ENCODE peak calls at places on chromosomes 2 and 18, in seven cellular contexts. One of them, this sample, is unnamed.

GRCh38 chr18:55138401-55138800 is 179.1 kb upstream of the CCDC68 start:
- DNase-seq in A549: no peak
- DNase-seq in epithelial cell of proximal tubule: no peak
- DNase-seq in neural progenitor cell: no peak
- DNase-seq in lung: no peak
- DNase-seq in WTC11: no peak
- DNase-seq in RWPE1: no peak
- DNase-seq in this sample: no peak

GRCh38 chr2:54060000-54060399 is 55.4 kb upstream of the ACYP2 start:
- DNase-seq in WTC11: no peak
- DNase-seq in A549: no peak
- DNase-seq in lung: no peak
- DNase-seq in neural progenitor cell: no peak
- DNase-seq in epithelial cell of proximal tubule: no peak
- DNase-seq in RWPE1: no peak
- DNase-seq in this sample: no peak

GRCh38 chr2:11679491-11680130 is 9.6 kb upstream of the NTSR2 start:
- DNase-seq in WTC11: no peak
- DNase-seq in A549: no peak
- DNase-seq in lung: no peak
- DNase-seq in epithelial cell of proximal tubule: no peak
- DNase-seq in neural progenitor cell: no peak
- DNase-seq in RWPE1: no peak
- DNase-seq in this sample: no peak

GRCh38 chr2:233031556-233032500 is 644 bp upstream of the NEU2 start:
- DNase-seq in lung: no peak
- DNase-seq in A549: no peak
- DNase-seq in neural progenitor cell: peak; percentile 41
- DNase-seq in WTC11: no peak
- DNase-seq in epithelial cell of proximal tubule: no peak
- DNase-seq in RWPE1: no peak
- DNase-seq in this sample: no peak

GRCh38 chr2:161199885-161200284 is 39.7 kb downstream of the TANK start:
- DNase-seq in epithelial cell of proximal tubule: peak; percentile 29
- DNase-seq in lung: no peak
- DNase-seq in RWPE1: no peak
- DNase-seq in A549: no peak
- DNase-seq in neural progenitor cell: no peak
- DNase-seq in WTC11: no peak
- DNase-seq in this sample: no peak

GRCh38 chr2:208879666-208880065 is 473.1 kb downstream of the PTH2R start:
- DNase-seq in WTC11: no peak
- DNase-seq in epithelial cell of proximal tubule: no peak
- DNase-seq in A549: no peak
- DNase-seq in RWPE1: no peak
- DNase-seq in lung: no peak
- DNase-seq in neural progenitor cell: no peak
- DNase-seq in this sample: no peak

GRCh38 chr2:240465765-240466578 is 30.5 kb downstream of the GPC1 start:
- DNase-seq in RWPE1: no peak
- DNase-seq in lung: peak; percentile 14
- DNase-seq in WTC11: no peak
- DNase-seq in A549: no peak
- DNase-seq in epithelial cell of proximal tubule: no peak
- DNase-seq in neural progenitor cell: no peak
- DNase-seq in this sample: no peak

GRCh38 chr2:29046321-29046720 is 28.0 kb downstream of the PCARE start:
- DNase-seq in neural progenitor cell: no peak
- DNase-seq in A549: no peak
- DNase-seq in lung: no peak
- DNase-seq in WTC11: no peak
- DNase-seq in RWPE1: no peak
- DNase-seq in epithelial cell of proximal tubule: no peak
- DNase-seq in this sample: no peak

GRCh38 chr18:21134895-21135294 is 23.3 kb upstream of the ROCK1 start:
- DNase-seq in A549: peak; percentile 7
- DNase-seq in neural progenitor cell: no peak
- DNase-seq in epithelial cell of proximal tubule: no peak
- DNase-seq in WTC11: no peak
- DNase-seq in lung: no peak
- DNase-seq in RWPE1: no peak
- DNase-seq in this sample: no peak

GRCh38 chr2:221715783-221716386 is 143.8 kb upstream of the EPHA4 start:
- DNase-seq in epithelial cell of proximal tubule: no peak
- DNase-seq in neural progenitor cell: no peak
- DNase-seq in A549: no peak
- DNase-seq in lung: no peak
- DNase-seq in WTC11: no peak
- DNase-seq in RWPE1: no peak
- DNase-seq in this sample: no peak

GRCh38 chr2:210461401-210461800 is 15.2 kb downstream of the LANCL1 start:
- DNase-seq in A549: no peak
- DNase-seq in epithelial cell of proximal tubule: no peak
- DNase-seq in neural progenitor cell: no peak
- DNase-seq in WTC11: no peak
- DNase-seq in RWPE1: no peak
- DNase-seq in lung: no peak
- DNase-seq in this sample: no peak

GRCh38 chr2:26913599-26914285 is 56.7 kb upstream of the MAPRE3 start:
- DNase-seq in lung: no peak
- DNase-seq in neural progenitor cell: peak; percentile 18
- DNase-seq in RWPE1: no peak
- DNase-seq in epithelial cell of proximal tubule: no peak
- DNase-seq in WTC11: no peak
- DNase-seq in A549: no peak
- DNase-seq in this sample: no peak

GRCh38 chr2:241702155-241702404 is 241 bp downstream of the ING5 start:
- DNase-seq in RWPE1: peak; percentile 85
- DNase-seq in WTC11: no peak
- DNase-seq in neural progenitor cell: no peak
- DNase-seq in lung: no peak
- DNase-seq in A549: peak; percentile 89
- DNase-seq in epithelial cell of proximal tubule: no peak
- DNase-seq in this sample: no peak

GRCh38 chr2:128565441-128565840 is 246.8 kb upstream of the HS6ST1 start:
- DNase-seq in WTC11: no peak
- DNase-seq in lung: peak; percentile 11
- DNase-seq in RWPE1: no peak
- DNase-seq in A549: no peak
- DNase-seq in neural progenitor cell: no peak
- DNase-seq in epithelial cell of proximal tubule: no peak
- DNase-seq in this sample: no peak

GRCh38 chr2:174681099-174681982 is 82.9 kb downstream of the CHRNA1 start:
- DNase-seq in WTC11: no peak
- DNase-seq in A549: peak; percentile 53
- DNase-seq in lung: no peak
- DNase-seq in neural progenitor cell: peak; percentile 56
- DNase-seq in RWPE1: no peak
- DNase-seq in epithelial cell of proximal tubule: no peak
- DNase-seq in this sample: no peak

GRCh38 chr2:151357359-151357758 is at the start of gene TNFAIP6:
- DNase-seq in WTC11: no peak
- DNase-seq in RWPE1: peak; percentile 71
- DNase-seq in A549: peak; percentile 41
- DNase-seq in lung: no peak
- DNase-seq in epithelial cell of proximal tubule: peak; percentile 80
- DNase-seq in neural progenitor cell: no peak
- DNase-seq in this sample: no peak

GRCh38 chr2:54468643-54469042 is 12.5 kb downstream of the SPTBN1 start:
- DNase-seq in WTC11: no peak
- DNase-seq in epithelial cell of proximal tubule: no peak
- DNase-seq in lung: no peak
- DNase-seq in RWPE1: no peak
- DNase-seq in neural progenitor cell: no peak
- DNase-seq in A549: no peak
- DNase-seq in this sample: no peak

GRCh38 chr18:69843047-69843446 is 104.6 kb downstream of the CD226 start:
- DNase-seq in lung: no peak
- DNase-seq in RWPE1: no peak
- DNase-seq in neural progenitor cell: no peak
- DNase-seq in WTC11: no peak
- DNase-seq in A549: no peak
- DNase-seq in epithelial cell of proximal tubule: no peak
- DNase-seq in this sample: no peak

GRCh38 chr2:1593371-1594205 is 150.7 kb downstream of the PXDN start:
- DNase-seq in epithelial cell of proximal tubule: no peak
- DNase-seq in WTC11: no peak
- DNase-seq in lung: no peak
- DNase-seq in A549: peak; percentile 15
- DNase-seq in RWPE1: peak; percentile 52
- DNase-seq in neural progenitor cell: peak; percentile 53
- DNase-seq in this sample: no peak

GRCh38 chr18:58784601-58785137 is 80.0 kb upstream of the ZNF532 start:
- DNase-seq in RWPE1: no peak
- DNase-seq in WTC11: no peak
- DNase-seq in lung: no peak
- DNase-seq in neural progenitor cell: peak; percentile 53
- DNase-seq in A549: peak; percentile 97
- DNase-seq in epithelial cell of proximal tubule: no peak
- DNase-seq in this sample: no peak

GRCh38 chr2:120797421-120798289 is 62.0 kb downstream of the GLI2 start:
- DNase-seq in A549: no peak
- DNase-seq in WTC11: peak; percentile 52
- DNase-seq in neural progenitor cell: peak; percentile 48
- DNase-seq in lung: no peak
- DNase-seq in RWPE1: no peak
- DNase-seq in epithelial cell of proximal tubule: no peak
- DNase-seq in this sample: no peak

GRCh38 chr2:51526766-51527165 is 494.8 kb upstream of the NRXN1 start:
- DNase-seq in RWPE1: no peak
- DNase-seq in lung: no peak
- DNase-seq in A549: no peak
- DNase-seq in WTC11: no peak
- DNase-seq in neural progenitor cell: no peak
- DNase-seq in epithelial cell of proximal tubule: no peak
- DNase-seq in this sample: no peak

GRCh38 chr2:96305091-96305978 is at the start of gene SNRNP200:
- DNase-seq in neural progenitor cell: peak; percentile 93
- DNase-seq in epithelial cell of proximal tubule: no peak
- DNase-seq in RWPE1: peak; percentile 80
- DNase-seq in WTC11: peak; percentile 85
- DNase-seq in A549: peak; percentile 91
- DNase-seq in lung: peak; percentile 91
- DNase-seq in this sample: peak; percentile 36

GRCh38 chr2:187658952-187659525 is 104.8 kb upstream of the TFPI start:
- DNase-seq in neural progenitor cell: peak; percentile 74
- DNase-seq in RWPE1: peak; percentile 5
- DNase-seq in WTC11: peak; percentile 55
- DNase-seq in lung: no peak
- DNase-seq in A549: peak; percentile 44
- DNase-seq in epithelial cell of proximal tubule: no peak
- DNase-seq in this sample: no peak
- TF ChIP-seq CTCF in neural progenitor cell: peak; percentile 61
- TF ChIP-seq CTCF in RWPE1: no peak
- TF ChIP-seq CTCF in WTC11: peak; percentile 35
- TF ChIP-seq CTCF in lung: no peak
- TF ChIP-seq CTCF in A549: no peak
- TF ChIP-seq CTCF in epithelial cell of proximal tubule: peak; percentile 51
- TF ChIP-seq CTCF in this sample: no peak

DNA sequence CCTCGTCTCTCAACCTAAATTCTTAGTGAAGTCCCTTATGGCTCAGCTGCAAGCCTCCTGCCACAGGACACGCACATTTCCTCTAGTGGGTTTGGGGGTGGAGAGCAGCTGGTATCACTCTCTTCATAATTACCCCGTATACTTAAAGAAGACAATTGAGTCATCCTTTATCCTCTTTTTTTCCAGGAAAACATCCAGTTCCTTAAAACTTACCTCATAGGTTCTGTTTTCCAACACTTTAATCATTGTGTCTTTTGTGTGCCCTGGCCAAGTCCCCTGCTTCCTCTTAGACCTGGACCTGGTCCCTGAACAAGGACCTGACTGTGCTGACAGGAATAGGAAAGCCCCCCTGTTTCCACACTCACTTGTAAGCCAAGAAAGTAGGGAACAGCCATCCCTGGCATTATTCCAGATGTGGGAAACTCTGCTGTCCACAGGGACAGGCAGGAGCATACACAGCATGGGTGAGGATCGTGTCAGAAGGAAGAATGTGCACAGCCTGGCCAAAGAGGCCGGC is 42.3 kb upstream of the MYO1B start:
- DNase-seq in RWPE1: no peak
- DNase-seq in epithelial cell of proximal tubule: no peak
- DNase-seq in lung: no peak
- DNase-seq in WTC11: no peak
- DNase-seq in A549: no peak
- DNase-seq in neural progenitor cell: no peak
- DNase-seq in this sample: no peak
- TF ChIP-seq CTCF in RWPE1: no peak
- TF ChIP-seq CTCF in epithelial cell of proximal tubule: no peak
- TF ChIP-seq CTCF in lung: no peak
- TF ChIP-seq CTCF in WTC11: no peak
- TF ChIP-seq CTCF in A549: no peak
- TF ChIP-seq CTCF in neural progenitor cell: no peak
- TF ChIP-seq CTCF in this sample: no peak

GRCh38 chr18:61831071-61831470 is 61.7 kb downstream of the RNF152 start:
- DNase-seq in A549: no peak
- DNase-seq in WTC11: no peak
- DNase-seq in lung: no peak
- DNase-seq in RWPE1: no peak
- DNase-seq in neural progenitor cell: no peak
- DNase-seq in epithelial cell of proximal tubule: no peak
- DNase-seq in this sample: no peak
- TF ChIP-seq CTCF in A549: no peak
- TF ChIP-seq CTCF in WTC11: no peak
- TF ChIP-seq CTCF in lung: no peak
- TF ChIP-seq CTCF in RWPE1: no peak
- TF ChIP-seq CTCF in neural progenitor cell: no peak
- TF ChIP-seq CTCF in epithelial cell of proximal tubule: no peak
- TF ChIP-seq CTCF in this sample: no peak

DNA sequence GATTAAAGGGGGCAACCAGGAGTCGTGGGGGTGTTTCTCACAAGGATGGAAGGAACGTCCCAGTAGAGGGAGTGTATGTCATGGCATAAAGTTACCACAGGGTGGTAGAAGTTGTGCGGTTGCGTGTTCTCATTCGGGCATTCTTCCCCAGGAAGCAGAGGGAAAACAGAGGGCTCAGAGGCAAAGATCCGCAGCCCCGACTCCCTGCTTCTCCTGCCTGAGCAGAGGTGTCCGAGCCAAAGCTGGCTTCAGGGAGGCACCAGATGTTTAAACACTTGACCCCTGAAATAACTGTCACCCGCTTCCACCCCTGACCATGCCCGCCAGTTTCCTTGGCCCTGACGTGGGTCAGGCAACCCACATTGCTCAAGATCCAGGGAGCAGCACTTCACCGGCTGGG is 83.7 kb downstream of the EN1 start:
- DNase-seq in epithelial cell of proximal tubule: no peak
- DNase-seq in RWPE1: peak; percentile 32
- DNase-seq in A549: peak; percentile 13
- DNase-seq in lung: no peak
- DNase-seq in neural progenitor cell: peak; percentile 71
- DNase-seq in WTC11: peak; percentile 40
- DNase-seq in this sample: no peak
- TF ChIP-seq CTCF in epithelial cell of proximal tubule: peak; percentile 58
- TF ChIP-seq CTCF in RWPE1: no peak
- TF ChIP-seq CTCF in A549: no peak
- TF ChIP-seq CTCF in lung: no peak
- TF ChIP-seq CTCF in neural progenitor cell: peak; percentile 59
- TF ChIP-seq CTCF in WTC11: no peak
- TF ChIP-seq CTCF in this sample: peak; percentile 46